ENCODE peak calls at places on chromosome 10, in ten cellular contexts. N, K, E, R, Y, B, W, T, C and L are unnamed samples.

GRCh38 chr10:16437540-16437894 is 707 bp downstream of the PTER start:
- DNase-seq in N (no peak), K (no peak), E (no peak), R (no peak), Y (no peak), B (no peak), W (no peak), T (no peak), C (no peak), L (no peak)

GRCh38 chr10:8379906-8380832 is 325.7 kb downstream of the GATA3 start:
- DNase-seq in N (no peak), K (no peak), E (no peak), R (no peak), Y (no peak), B (no peak), W (no peak), T (peak), C (no peak), L (no peak)

GRCh38 chr10:79260803-79261740 is 86.2 kb upstream of the PPIF start:
- DNase-seq in N (no peak), K (peak), E (no peak), R (no peak), Y (peak), B (no peak), W (no peak), T (peak), C (no peak), L (no peak)

GRCh38 chr10:62805139-62806092 is 896 bp downstream of the ADO start:
- DNase-seq in N (peak), K (peak), E (peak), R (no peak), Y (no peak), B (no peak), W (peak), T (peak), C (peak), L (no peak)

GRCh38 chr10:63204667-63205391 is 71.7 kb downstream of the NRBF2 start:
- DNase-seq in N (no peak), K (no peak), E (peak), R (no peak), Y (no peak), B (no peak), W (no peak), T (no peak), C (no peak), L (no peak)

GRCh38 chr10:101464082-101464481 is 110.1 kb downstream of the BTRC start:
- DNase-seq in N (no peak), K (no peak), E (no peak), R (no peak), Y (no peak), B (no peak), W (no peak), T (no peak), C (no peak), L (no peak)

GRCh38 chr10:76626406-76626805 is 1011.2 kb downstream of the KCNMA1 start:
- DNase-seq in N (no peak), K (no peak), E (no peak), R (no peak), Y (no peak), B (no peak), W (no peak), T (no peak), C (no peak), L (no peak)

GRCh38 chr10:78378192-78378591 is 344.5 kb downstream of the RPS24 start:
- DNase-seq in N (peak), K (no peak), E (no peak), R (no peak), Y (no peak), B (no peak), W (no peak), T (no peak), C (no peak), L (no peak)

GRCh38 chr10:79487296-79488194 is 24.8 kb upstream of the EIF5AL1 start:
- DNase-seq in N (peak), K (peak), E (peak), R (peak), Y (no peak), B (peak), W (no peak), T (peak), C (peak), L (peak)

GRCh38 chr10:124357583-124357930 is 61.2 kb downstream of the OAT start:
- DNase-seq in N (peak), K (no peak), E (no peak), R (no peak), Y (no peak), B (no peak), W (no peak), T (no peak), C (peak), L (no peak)

GRCh38 chr10:1158066-1158465 is 101.9 kb downstream of the WDR37 start:
- DNase-seq in N (no peak), K (no peak), E (no peak), R (no peak), Y (no peak), B (no peak), W (no peak), T (no peak), C (no peak), L (no peak)

GRCh38 chr10:122567056-122567660 is 6.6 kb downstream of the DMBT1 start:
- DNase-seq in N (peak), K (no peak), E (no peak), R (no peak), Y (no peak), B (no peak), W (no peak), T (no peak), C (no peak), L (no peak)

GRCh38 chr10:23192741-23193434 is 776 bp downstream of the PTF1A start:
- DNase-seq in N (no peak), K (no peak), E (no peak), R (no peak), Y (no peak), B (no peak), W (no peak), T (peak), C (no peak), L (no peak)

GRCh38 chr10:59036311-59037017 is 140.0 kb upstream of the PHYHIPL start:
- DNase-seq in N (no peak), K (no peak), E (no peak), R (no peak), Y (no peak), B (no peak), W (no peak), T (peak), C (no peak), L (no peak)

GRCh38 chr10:78619244-78619851 is 449.4 kb upstream of the ZMIZ1 start:
- DNase-seq in N (no peak), K (peak), E (no peak), R (no peak), Y (no peak), B (no peak), W (no peak), T (peak), C (no peak), L (no peak)

GRCh38 chr10:48536226-48536500 is 68.7 kb downstream of the ARHGAP22 start:
- DNase-seq in N (no peak), K (no peak), E (no peak), R (no peak), Y (no peak), B (no peak), W (no peak), T (no peak), C (no peak), L (no peak)

GRCh38 chr10:128629111-128630096 is 503.2 kb upstream of the MKI67 start:
- DNase-seq in N (no peak), K (no peak), E (no peak), R (no peak), Y (no peak), B (no peak), W (no peak), T (peak), C (no peak), L (no peak)

GRCh38 chr10:20034732-20035131 is 218.5 kb downstream of the PLXDC2 start:
- DNase-seq in N (no peak), K (no peak), E (no peak), R (no peak), Y (no peak), B (no peak), W (no peak), T (no peak), C (no peak), L (no peak)

GRCh38 chr10:12181065-12181775 is 14.5 kb downstream of the NUDT5 start:
- DNase-seq in N (peak), K (no peak), E (no peak), R (no peak), Y (no peak), B (no peak), W (peak), T (no peak), C (no peak), L (peak)

GRCh38 chr10:69742928-69743602 is 58.6 kb upstream of the COL13A1 start:
- DNase-seq in N (no peak), K (peak), E (peak), R (no peak), Y (no peak), B (no peak), W (no peak), T (peak), C (peak), L (no peak)

GRCh38 chr10:64286533-64286932 is 765.3 kb downstream of the REEP3 start:
- DNase-seq in N (no peak), K (no peak), E (no peak), R (no peak), Y (no peak), B (no peak), W (no peak), T (no peak), C (no peak), L (no peak)

GRCh38 chr10:81866753-81867152 is 8.2 kb upstream of the NRG3 start:
- DNase-seq in N (no peak), K (no peak), E (no peak), R (no peak), Y (no peak), B (no peak), W (no peak), T (peak), C (no peak), L (no peak)

GRCh38 chr10:79182763-79183467 is 114.1 kb downstream of the ZMIZ1 start:
- DNase-seq in N (no peak), K (no peak), E (no peak), R (no peak), Y (no peak), B (no peak), W (no peak), T (peak), C (no peak), L (no peak)

GRCh38 chr10:29663718-29664117 is 28.9 kb upstream of the SVIL start:
- DNase-seq in N (no peak), K (no peak), E (no peak), R (no peak), Y (no peak), B (no peak), W (no peak), T (no peak), C (no peak), L (no peak)

GRCh38 chr10:986881-987634 is 1.2 kb upstream of the GTPBP4 start:
- DNase-seq in N (no peak), K (no peak), E (peak), R (no peak), Y (peak), B (no peak), W (no peak), T (no peak), C (no peak), L (no peak)

GRCh38 chr10:97149065-97149680 is 36.6 kb downstream of the SLIT1 start:
- DNase-seq in N (no peak), K (peak), E (no peak), R (no peak), Y (no peak), B (peak), W (no peak), T (no peak), C (no peak), L (no peak)

GRCh38 chr10:5945203-5945534 is 32.2 kb downstream of the IL15RA start:
- DNase-seq in N (no peak), K (no peak), E (no peak), R (no peak), Y (no peak), B (no peak), W (no peak), T (no peak), C (peak), L (no peak)

GRCh38 chr10:95273393-95274312 is 17.1 kb downstream of the PDLIM1 start:
- DNase-seq in N (no peak), K (no peak), E (peak), R (peak), Y (peak), B (no peak), W (no peak), T (peak), C (peak), L (no peak)

GRCh38 chr10:3566627-3567026 is 218.4 kb downstream of the KLF6 start:
- DNase-seq in N (no peak), K (no peak), E (no peak), R (no peak), Y (no peak), B (no peak), W (no peak), T (no peak), C (no peak), L (no peak)

GRCh38 chr10:79092292-79092896 is 23.6 kb downstream of the ZMIZ1 start:
- DNase-seq in N (no peak), K (no peak), E (no peak), R (no peak), Y (no peak), B (no peak), W (no peak), T (no peak), C (no peak), L (no peak)

GRCh38 chr10:100562008-100562672 is 26.4 kb downstream of the HIF1AN start:
- DNase-seq in N (peak), K (peak), E (peak), R (peak), Y (no peak), B (peak), W (peak), T (peak), C (peak), L (peak)

GRCh38 chr10:28077889-28078288 is 79.0 kb upstream of the ODAD2 start:
- DNase-seq in N (no peak), K (no peak), E (peak), R (no peak), Y (no peak), B (no peak), W (no peak), T (no peak), C (no peak), L (no peak)

GRCh38 chr10:31754803-31755624 is 173.6 kb downstream of the ARHGAP12 start:
- DNase-seq in N (no peak), K (peak), E (no peak), R (no peak), Y (no peak), B (no peak), W (no peak), T (no peak), C (no peak), L (no peak)

GRCh38 chr10:5183923-5184322 is 1.0 kb downstream of the AKR1C8 start:
- DNase-seq in N (no peak), K (no peak), E (no peak), R (no peak), Y (no peak), B (no peak), W (no peak), T (no peak), C (no peak), L (no peak)

GRCh38 chr10:131997366-131998049 is 15.8 kb upstream of the BNIP3 start:
- DNase-seq in N (peak), K (peak), E (peak), R (peak), Y (peak), B (no peak), W (no peak), T (peak), C (peak), L (no peak)

GRCh38 chr10:123997486-123998196 is 95.8 kb downstream of the CHST15 start:
- DNase-seq in N (peak), K (no peak), E (peak), R (no peak), Y (peak), B (no peak), W (no peak), T (peak), C (no peak), L (no peak)

GRCh38 chr10:110845756-110846620 is 25.7 kb upstream of the PDCD4 start:
- DNase-seq in N (no peak), K (no peak), E (no peak), R (no peak), Y (no peak), B (no peak), W (no peak), T (peak), C (no peak), L (no peak)

GRCh38 chr10:13272164-13272571 is 27.7 kb downstream of the PHYH start:
- DNase-seq in N (no peak), K (peak), E (peak), R (no peak), Y (peak), B (no peak), W (no peak), T (peak), C (peak), L (no peak)